ENCODE peak calls at places on chromosomes 3 and 15, in four cellular contexts. I is substantia nigra, C is EH, Q is activated gamma-delta T cell treated with Interleukin-2 at 50 U/mL for 16 hours. V is an unnamed sample.

GRCh38 chr3:156547637-156548036 is 7.3 kb downstream of the SSR3 start:
- DNase-seq in I (no peak), C (peak; percentile 57), Q (no peak), V (no peak)

GRCh38 chr15:73326157-73326556 is 42.6 kb downstream of the HCN4 start:
- DNase-seq in I (no peak), C (no peak), Q (no peak), V (no peak)

GRCh38 chr3:28916713-28917499 is 364.0 kb upstream of the RBMS3 start:
- DNase-seq in I (no peak), C (peak; percentile 56), Q (no peak), V (no peak)

GRCh38 chr15:80836223-80836622 is 57.1 kb downstream of the CEMIP start:
- DNase-seq in I (no peak), C (no peak), Q (no peak), V (no peak)

GRCh38 chr15:39333393-39333792 is 247.5 kb upstream of the THBS1 start:
- DNase-seq in I (no peak), C (no peak), Q (no peak), V (no peak)

GRCh38 chr3:166283856-166284255 is 446.6 kb upstream of the BCHE start:
- DNase-seq in I (no peak), C (no peak), Q (no peak), V (no peak)

GRCh38 chr15:70159397-70160009 is 61.8 kb upstream of the TLE3 start:
- DNase-seq in I (no peak), C (no peak), Q (no peak), V (no peak)

GRCh38 chr3:47412453-47412756 is 31.6 kb downstream of the PTPN23 start:
- DNase-seq in I (no peak), C (no peak), Q (no peak), V (no peak)

GRCh38 chr3:157981819-157982218 is 124.4 kb downstream of the SHOX2 start:
- DNase-seq in I (no peak), C (peak; percentile 15), Q (no peak), V (no peak)

GRCh38 chr3:189419022-189419421 is 212.2 kb upstream of the TP63 start:
- DNase-seq in I (no peak), C (no peak), Q (no peak), V (no peak)

GRCh38 chr3:182438398-182438797 is 354.9 kb upstream of the ATP11B start:
- DNase-seq in I (no peak), C (no peak), Q (no peak), V (no peak)

GRCh38 chr15:55322452-55322851 is 3.4 kb downstream of the PIGB start:
- DNase-seq in I (no peak), C (no peak), Q (no peak), V (no peak)

GRCh38 chr3:107756649-107757048 is 233.9 kb downstream of the BBX start:
- DNase-seq in I (no peak), C (peak; percentile 12), Q (no peak), V (no peak)

GRCh38 chr3:162666835-162667234 is 1170.2 kb downstream of the OTOL1 start:
- DNase-seq in I (no peak), C (no peak), Q (no peak), V (no peak)

GRCh38 chr3:189530822-189531221 is 100.4 kb upstream of the TP63 start:
- DNase-seq in I (no peak), C (peak; percentile 1), Q (no peak), V (no peak)

GRCh38 chr3:131819656-131820055 is 215.2 kb downstream of the CPNE4 start:
- DNase-seq in I (no peak), C (no peak), Q (no peak), V (no peak)

GRCh38 chr3:81891056-81891455 is 129.6 kb upstream of the GBE1 start:
- DNase-seq in I (no peak), C (no peak), Q (no peak), V (no peak)

GRCh38 chr15:92693922-92694331 is 38.4 kb upstream of the FAM174B start:
- DNase-seq in I (no peak), C (peak; percentile 27), Q (no peak), V (no peak)

GRCh38 chr15:41583795-41584194 is 24.8 kb downstream of the TYRO3 start:
- DNase-seq in I (no peak), C (no peak), Q (no peak), V (no peak)

GRCh38 chr3:100562224-100562857 is 47.1 kb upstream of the ADGRG7 start:
- DNase-seq in I (no peak), C (peak; percentile 46), Q (no peak), V (no peak)

GRCh38 chr15:101358895-101359294 is 63.8 kb upstream of the SNRPA1 start:
- DNase-seq in I (no peak), C (peak; percentile 76), Q (no peak), V (no peak)

GRCh38 chr15:64426845-64427465 is 33.4 kb upstream of the ZNF609 start:
- DNase-seq in I (no peak), C (peak; percentile 58), Q (no peak), V (no peak)

GRCh38 chr3:101379695-101380376 is 59.5 kb upstream of the IMPG2 start:
- DNase-seq in I (no peak), C (peak; percentile 6), Q (no peak), V (no peak)